ENCODE peak calls at places on chromosomes 12 and 14, in seven cellular contexts. B, S, D, F, Q, G and X are unnamed samples.
A peak's percentile ranks its signal among the peaks of the same experiment; 100 is the strongest.

GRCh38 chr12:54948171-54948570 is 36.4 kb downstream of the TESPA1 start:
- DNase-seq in S (no peak), F (no peak), D (no peak), Q (no peak), G (no peak), B (no peak), X (no peak)

GRCh38 chr12:54030889-54031860 is 1.7 kb upstream of the HOXC5 start:
- DNase-seq in F (no peak), B (no peak), S (no peak), G (no peak), Q (no peak), D (peak; percentile 17), X (no peak)

GRCh38 chr14:67413806-67414769 is 2.1 kb upstream of the PLEK2 start:
- DNase-seq in S (peak; percentile 20), D (peak; percentile 86), B (peak; percentile 96), Q (peak; percentile 95), F (no peak), G (no peak), X (no peak)

GRCh38 chr12:25994252-25994651 is 35.8 kb downstream of the RASSF8 start:
- DNase-seq in B (peak; percentile 66), G (no peak), F (no peak), D (peak; percentile 88), S (peak; percentile 98), Q (peak; percentile 15), X (no peak)

GRCh38 chr12:132271755-132272092 is 57.7 kb downstream of the GALNT9 start:
- DNase-seq in F (no peak), B (no peak), S (no peak), G (no peak), D (no peak), Q (no peak), X (no peak)

GRCh38 chr14:55301722-55302121 is 30.5 kb downstream of the FBXO34 start:
- DNase-seq in D (peak; percentile 63), B (peak; percentile 79), Q (peak; percentile 64), S (no peak), F (no peak), G (peak; percentile 5), X (no peak)

GRCh38 chr12:116236148-116236731 is 41.3 kb downstream of the MED13L start:
- DNase-seq in S (peak; percentile 5), D (peak; percentile 73), Q (peak; percentile 69), B (peak; percentile 40), G (peak; percentile 74), F (no peak), X (peak; percentile 10)

GRCh38 chr12:51621155-51621922 is 30.3 kb downstream of the SCN8A start:
- DNase-seq in Q (peak; percentile 65), B (no peak), F (no peak), D (peak; percentile 29), G (no peak), S (peak; percentile 67), X (no peak)

GRCh38 chr12:57377103-57377840 is 53.6 kb downstream of the R3HDM2 start:
- DNase-seq in G (no peak), S (no peak), F (no peak), B (no peak), Q (peak; percentile 60), D (no peak), X (no peak)

GRCh38 chr14:22979748-22980392 is 2.5 kb downstream of the AJUBA start:
- DNase-seq in B (peak; percentile 79), G (no peak), Q (no peak), S (no peak), D (peak; percentile 12), F (no peak), X (no peak)

GRCh38 chr14:76834296-76834695 is 8.1 kb downstream of the LRRC74A start:
- DNase-seq in F (no peak), G (no peak), Q (no peak), D (no peak), S (no peak), B (no peak), X (no peak)

GRCh38 chr12:57719777-57720605 is 18.6 kb downstream of the AGAP2 start:
- DNase-seq in B (no peak), G (no peak), S (no peak), F (no peak), D (no peak), Q (no peak), X (no peak)

GRCh38 chr12:100672075-100672592 is 98.7 kb downstream of the GAS2L3 start:
- DNase-seq in G (peak; percentile 16), F (no peak), B (no peak), D (peak; percentile 15), Q (peak; percentile 55), S (no peak), X (peak; percentile 1)

GRCh38 chr12:26090853-26091510 is 33.9 kb downstream of the BHLHE41 start:
- DNase-seq in Q (peak; percentile 98), F (no peak), D (peak; percentile 41), B (peak; percentile 63), G (no peak), S (no peak), X (no peak)

GRCh38 chr12:67222302-67222701 is 46.9 kb upstream of the CAND1 start:
- DNase-seq in F (no peak), S (no peak), D (peak; percentile 29), G (peak; percentile 77), B (peak; percentile 45), Q (peak; percentile 63), X (no peak)

GRCh38 chr12:125549171-125549570 is 483.9 kb downstream of the AACS start:
- DNase-seq in Q (no peak), F (no peak), S (no peak), G (no peak), B (no peak), D (no peak), X (no peak)

GRCh38 chr12:53561590-53561953 is 54.3 kb upstream of the NPFF start:
- DNase-seq in B (peak; percentile 81), G (no peak), Q (peak; percentile 91), F (no peak), D (peak; percentile 94), S (peak; percentile 73), X (no peak)

GRCh38 chr14:94773017-94773681 is 3.2 kb upstream of the GSC start:
- DNase-seq in B (no peak), D (no peak), S (no peak), F (peak; percentile 12), Q (no peak), G (no peak), X (no peak)

GRCh38 chr12:113571713-113572112 is 100.0 kb upstream of the LHX5 start:
- DNase-seq in S (no peak), Q (no peak), D (no peak), G (no peak), F (no peak), B (no peak), X (no peak)

GRCh38 chr12:81079280-81080076 is 1.6 kb downstream of the ACSS3 start:
- DNase-seq in G (no peak), S (no peak), Q (no peak), B (no peak), F (no peak), D (no peak), X (no peak)

GRCh38 chr14:96423446-96424103 is 31.6 kb downstream of the AK7 start:
- DNase-seq in Q (no peak), B (no peak), F (no peak), D (no peak), S (no peak), G (no peak), X (no peak)

GRCh38 chr12:78229491-78230209 is 399.0 kb downstream of the NAV3 start:
- DNase-seq in G (peak; percentile 27), D (peak; percentile 76), Q (peak; percentile 83), B (peak; percentile 53), F (no peak), S (peak; percentile 21), X (no peak)